ENCODE peak calls at places on chromosomes 5 and 9, in five cellular contexts. B is RPMI8226; U is EL; A is hepatic stellate cell; N is stimulated activated CD4-positive, alpha-beta T cell treated with anti-CD3 and anti-CD28 coated beads, TNF-alpha, amount 100 ng/mL, for 4 hours. F is an unnamed sample.

GRCh38 chr5:55101556-55102276 is 730 bp upstream of the GZMA start:
- DNase-seq in B (no peak), U (no peak), A (no peak), N (no peak), F (no peak)

GRCh38 chr9:21326526-21327139 is 8.6 kb downstream of the KLHL9 start:
- DNase-seq in B (peak), U (peak), A (no peak), N (no peak), F (peak)

GRCh38 chr9:27549196-27549737 is 19.7 kb upstream of the MOB3B start:
- DNase-seq in B (no peak), U (no peak), A (no peak), N (no peak), F (no peak)

GRCh38 chr9:113520109-113520642 is 56.6 kb downstream of the RGS3 start:
- DNase-seq in B (no peak), U (no peak), A (no peak), N (no peak), F (peak)

GRCh38 chr5:150411245-150411979 is 1.3 kb downstream of the CD74 start:
- DNase-seq in B (peak), U (no peak), A (no peak), N (peak), F (no peak)

GRCh38 chr5:62708481-62709325 is 130.1 kb downstream of the LRRC70 start:
- DNase-seq in B (no peak), U (no peak), A (no peak), N (no peak), F (no peak)

GRCh38 chr9:137438591-137439157 is 2.5 kb downstream of the ENTPD8 start:
- DNase-seq in B (no peak), U (no peak), A (no peak), N (no peak), F (no peak)

GRCh38 chr9:100515578-100516494 is 42.9 kb downstream of the TMEFF1 start:
- DNase-seq in B (no peak), U (peak), A (no peak), N (no peak), F (no peak)

GRCh38 chr9:126992427-126992826 is 77.8 kb downstream of the RALGPS1 start:
- DNase-seq in B (no peak), U (no peak), A (no peak), N (no peak), F (no peak)

GRCh38 chr5:6731465-6732237 is 18.4 kb downstream of the TENT4A start:
- DNase-seq in B (no peak), U (peak), A (peak), N (no peak), F (no peak)

GRCh38 chr9:37036237-37037136 is 2.4 kb upstream of the PAX5 start:
- DNase-seq in B (peak), U (peak), A (no peak), N (no peak), F (no peak)

GRCh38 chr5:139388198-139388821 is 1.4 kb downstream of the MZB1 start:
- DNase-seq in B (peak), U (peak), A (peak), N (no peak), F (no peak)

GRCh38 chr5:135239461-135240282 is 159.4 kb downstream of the MACROH2A1 start:
- DNase-seq in B (no peak), U (no peak), A (peak), N (no peak), F (no peak)

F was measured in H54.